ENCODE peak calls at places on chromosomes 12 and 14, in six cellular contexts. One of them, this sample, is unnamed.

GRCh38 chr12:53492830-53493609 is 6.2 kb downstream of the MAP3K12 start:
- DNase-seq in Caco-2: peak
- DNase-seq in ascending aorta: peak
- DNase-seq in mucosa of descending colon: peak
- DNase-seq in psoas muscle: peak
- DNase-seq in A549: peak
- DNase-seq in this sample: peak

GRCh38 chr14:61364243-61364642 is 42.9 kb downstream of the PRKCH start:
- DNase-seq in psoas muscle: no peak
- DNase-seq in mucosa of descending colon: no peak
- DNase-seq in A549: no peak
- DNase-seq in Caco-2: no peak
- DNase-seq in ascending aorta: no peak
- DNase-seq in this sample: no peak

GRCh38 chr14:93788557-93789365 is 476 bp upstream of the PRIMA1 start:
- DNase-seq in ascending aorta: no peak
- DNase-seq in Caco-2: peak
- DNase-seq in mucosa of descending colon: no peak
- DNase-seq in A549: peak
- DNase-seq in psoas muscle: no peak
- DNase-seq in this sample: no peak

GRCh38 chr12:116319316-116319715 is 41.8 kb upstream of the MED13L start:
- DNase-seq in A549: no peak
- DNase-seq in psoas muscle: no peak
- DNase-seq in Caco-2: no peak
- DNase-seq in ascending aorta: no peak
- DNase-seq in mucosa of descending colon: no peak
- DNase-seq in this sample: no peak

GRCh38 chr12:112822056-112822455 is 30.5 kb downstream of the RPH3A start:
- DNase-seq in psoas muscle: no peak
- DNase-seq in mucosa of descending colon: no peak
- DNase-seq in A549: no peak
- DNase-seq in Caco-2: no peak
- DNase-seq in ascending aorta: no peak
- DNase-seq in this sample: no peak

GRCh38 chr12:48002179-48002601 is 2.1 kb downstream of the COL2A1 start:
- DNase-seq in Caco-2: peak
- DNase-seq in ascending aorta: no peak
- DNase-seq in psoas muscle: no peak
- DNase-seq in A549: peak
- DNase-seq in mucosa of descending colon: no peak
- DNase-seq in this sample: no peak

GRCh38 chr14:49863483-49864262 is 11.1 kb upstream of the NEMF start:
- DNase-seq in mucosa of descending colon: no peak
- DNase-seq in Caco-2: no peak
- DNase-seq in A549: no peak
- DNase-seq in psoas muscle: no peak
- DNase-seq in ascending aorta: no peak
- DNase-seq in this sample: no peak

GRCh38 chr14:22973217-22974032 is 8.9 kb downstream of the AJUBA start:
- DNase-seq in mucosa of descending colon: no peak
- DNase-seq in A549: peak
- DNase-seq in psoas muscle: no peak
- DNase-seq in ascending aorta: no peak
- DNase-seq in Caco-2: peak
- DNase-seq in this sample: no peak

GRCh38 chr14:93234798-93235197 is 27.7 kb downstream of the UBR7 start:
- DNase-seq in psoas muscle: no peak
- DNase-seq in ascending aorta: no peak
- DNase-seq in A549: peak
- DNase-seq in mucosa of descending colon: no peak
- DNase-seq in Caco-2: no peak
- DNase-seq in this sample: no peak

GRCh38 chr14:32808574-32809098 is 130.0 kb upstream of the NPAS3 start:
- DNase-seq in mucosa of descending colon: no peak
- DNase-seq in A549: no peak
- DNase-seq in psoas muscle: no peak
- DNase-seq in Caco-2: no peak
- DNase-seq in ascending aorta: no peak
- DNase-seq in this sample: no peak

GRCh38 chr12:29073631-29074239 is 75.3 kb upstream of the FAR2 start:
- DNase-seq in ascending aorta: no peak
- DNase-seq in psoas muscle: no peak
- DNase-seq in Caco-2: peak
- DNase-seq in A549: no peak
- DNase-seq in mucosa of descending colon: no peak
- DNase-seq in this sample: no peak

GRCh38 chr12:12376636-12377448 is 20.0 kb downstream of the BORCS5 start:
- DNase-seq in psoas muscle: no peak
- DNase-seq in mucosa of descending colon: no peak
- DNase-seq in ascending aorta: no peak
- DNase-seq in A549: peak
- DNase-seq in Caco-2: peak
- DNase-seq in this sample: no peak

DNA sequence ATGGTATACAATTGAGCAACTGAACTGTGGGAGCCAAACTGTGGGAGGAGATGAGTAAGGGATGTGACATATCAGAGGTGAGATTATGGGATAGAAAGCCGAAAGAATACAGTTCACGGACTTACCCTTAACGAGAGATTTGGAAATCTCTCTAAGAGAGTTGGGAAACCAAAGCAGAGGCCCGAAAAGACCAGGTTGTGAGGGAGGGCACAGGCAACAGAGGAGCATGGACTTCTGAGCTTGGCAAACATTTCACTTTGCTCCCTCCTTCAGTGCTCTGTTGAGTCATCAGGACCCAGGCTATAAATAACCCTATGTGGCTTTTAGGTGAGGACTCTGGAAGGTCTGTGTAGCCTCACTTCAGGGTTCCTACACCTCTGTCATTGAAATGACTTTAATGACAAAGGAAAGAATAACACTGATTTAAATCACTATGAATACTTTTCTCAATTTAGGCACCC is 120.6 kb downstream of the TGFB3 start:
- DNase-seq in psoas muscle: no peak
- DNase-seq in Caco-2: peak
- DNase-seq in ascending aorta: no peak
- DNase-seq in mucosa of descending colon: no peak
- DNase-seq in A549: no peak
- DNase-seq in this sample: no peak
- H3K4me3 ChIP-seq in psoas muscle: no peak
- H3K4me3 ChIP-seq in Caco-2: no peak
- H3K4me3 ChIP-seq in ascending aorta: no peak
- H3K4me3 ChIP-seq in mucosa of descending colon: no peak
- H3K4me3 ChIP-seq in A549: no peak
- H3K4me3 ChIP-seq in this sample: no peak

DNA sequence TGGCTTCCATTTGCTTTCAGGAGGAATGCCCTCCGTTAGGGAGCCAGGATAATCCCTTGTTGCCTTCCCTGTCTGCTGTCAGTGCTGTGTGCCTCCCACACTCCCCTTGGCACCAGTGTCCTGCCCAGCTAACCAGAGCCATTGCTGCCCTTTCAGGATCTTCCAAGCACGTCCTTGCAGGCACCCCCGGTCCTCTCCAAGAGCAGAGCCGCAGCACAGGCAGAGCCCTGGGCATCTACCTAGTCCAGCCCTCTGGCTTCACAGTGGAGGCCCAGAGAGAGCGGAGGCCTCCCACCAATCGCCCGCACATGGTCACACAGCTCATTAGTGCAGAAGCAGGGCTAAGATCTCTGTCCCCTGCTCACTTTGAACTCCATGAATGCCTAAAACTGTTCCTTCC is 39.0 kb upstream of the TSPAN9 start:
- DNase-seq in psoas muscle: no peak
- DNase-seq in A549: no peak
- DNase-seq in mucosa of descending colon: no peak
- DNase-seq in Caco-2: no peak
- DNase-seq in ascending aorta: no peak
- DNase-seq in this sample: no peak
- TF ChIP-seq CTCF in psoas muscle: no peak
- TF ChIP-seq CTCF in A549: no peak
- TF ChIP-seq CTCF in mucosa of descending colon: no peak
- TF ChIP-seq CTCF in Caco-2: no peak
- TF ChIP-seq CTCF in ascending aorta: no peak
- TF ChIP-seq CTCF in this sample: no peak

GRCh38 chr12:94769746-94770396 is 119.5 kb upstream of the TMCC3 start:
- DNase-seq in Caco-2: no peak
- DNase-seq in A549: no peak
- DNase-seq in psoas muscle: no peak
- DNase-seq in mucosa of descending colon: no peak
- DNase-seq in ascending aorta: no peak
- DNase-seq in this sample: no peak
- H3K4me3 ChIP-seq in Caco-2: no peak
- H3K4me3 ChIP-seq in A549: no peak
- H3K4me3 ChIP-seq in psoas muscle: no peak
- H3K4me3 ChIP-seq in mucosa of descending colon: no peak
- H3K4me3 ChIP-seq in ascending aorta: no peak
- H3K4me3 ChIP-seq in this sample: no peak

DNA sequence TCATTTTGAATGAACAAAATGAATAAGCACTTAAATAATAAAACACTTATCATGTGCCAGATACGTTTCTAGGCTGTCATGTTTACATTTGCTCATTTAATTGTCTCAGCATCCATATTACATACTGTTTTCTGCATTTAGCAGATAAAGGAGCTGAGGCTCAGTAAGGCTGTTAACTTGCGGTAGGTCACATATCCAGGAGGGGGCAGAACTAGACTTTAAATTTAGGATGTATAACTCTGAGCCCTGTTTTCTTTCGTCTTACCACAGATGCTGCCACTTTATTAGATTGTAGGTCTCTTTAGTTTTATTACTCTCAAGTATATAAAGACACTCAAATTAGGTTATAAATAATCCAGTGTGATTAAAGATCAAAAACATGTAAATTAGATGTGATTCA is 17.7 kb downstream of the IRAK4 start:
- DNase-seq in psoas muscle: no peak
- DNase-seq in ascending aorta: no peak
- DNase-seq in A549: peak
- DNase-seq in mucosa of descending colon: no peak
- DNase-seq in Caco-2: peak
- DNase-seq in this sample: no peak
- TF ChIP-seq CTCF in psoas muscle: peak
- TF ChIP-seq CTCF in ascending aorta: peak
- TF ChIP-seq CTCF in A549: peak
- TF ChIP-seq CTCF in mucosa of descending colon: no peak
- TF ChIP-seq CTCF in Caco-2: peak
- TF ChIP-seq CTCF in this sample: peak

GRCh38 chr12:21642707-21643389 is 14.8 kb downstream of the LDHB start:
- DNase-seq in A549: no peak
- DNase-seq in psoas muscle: no peak
- DNase-seq in mucosa of descending colon: no peak
- DNase-seq in Caco-2: no peak
- DNase-seq in ascending aorta: no peak
- DNase-seq in this sample: no peak
- H3K4me3 ChIP-seq in A549: no peak
- H3K4me3 ChIP-seq in psoas muscle: no peak
- H3K4me3 ChIP-seq in mucosa of descending colon: no peak
- H3K4me3 ChIP-seq in Caco-2: no peak
- H3K4me3 ChIP-seq in ascending aorta: no peak
- H3K4me3 ChIP-seq in this sample: no peak

DNA sequence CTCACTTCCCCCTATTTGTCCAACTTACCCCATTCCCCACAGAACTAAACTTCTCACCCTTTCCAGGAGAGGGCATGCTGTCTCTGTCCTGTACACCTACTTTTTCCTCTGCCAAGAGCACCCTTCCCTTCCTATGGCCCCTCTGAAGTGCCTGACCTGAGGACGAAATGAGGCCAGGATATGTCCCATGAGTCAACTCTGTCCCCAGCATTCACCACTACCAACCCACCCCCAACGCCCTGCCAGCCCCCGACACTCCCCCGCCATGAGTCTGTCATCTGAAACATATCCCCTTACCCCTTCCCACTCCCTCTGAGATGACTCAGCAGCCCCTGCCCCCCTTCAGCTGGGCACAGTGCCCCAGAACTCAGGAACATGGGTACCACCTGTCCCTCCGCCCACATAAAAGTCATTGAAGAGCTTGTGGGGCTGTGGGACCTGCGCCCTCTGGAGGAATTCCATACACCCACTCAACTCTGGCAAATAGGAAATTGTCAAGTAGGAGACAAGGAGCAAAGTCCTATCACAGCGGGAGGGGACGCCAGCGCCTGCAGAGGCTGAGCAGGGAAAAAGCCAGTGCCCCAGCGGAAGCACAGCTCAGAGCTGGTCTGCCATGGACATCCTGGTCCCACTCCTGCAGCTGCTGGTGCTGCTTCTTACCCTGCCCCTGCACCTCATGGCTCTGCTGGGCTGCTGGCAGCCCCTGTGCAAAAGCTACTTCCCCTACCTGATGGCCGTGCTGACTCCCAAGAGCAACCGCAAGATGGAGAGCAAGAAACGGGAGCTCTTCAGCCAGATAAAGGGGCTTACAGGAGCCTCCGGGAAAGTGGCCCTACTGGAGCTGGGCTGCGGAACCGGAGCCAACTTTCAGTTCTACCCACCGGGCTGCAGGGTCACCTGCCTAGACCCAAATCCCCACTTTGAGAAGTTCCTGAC is 26.3 kb downstream of the ITGA7 start:
- DNase-seq in Caco-2: peak
- DNase-seq in psoas muscle: peak
- DNase-seq in ascending aorta: peak
- DNase-seq in mucosa of descending colon: peak
- DNase-seq in A549: peak
- DNase-seq in this sample: no peak
- TF ChIP-seq CTCF in Caco-2: peak
- TF ChIP-seq CTCF in psoas muscle: peak
- TF ChIP-seq CTCF in ascending aorta: peak
- TF ChIP-seq CTCF in mucosa of descending colon: peak
- TF ChIP-seq CTCF in A549: peak
- TF ChIP-seq CTCF in this sample: no peak

DNA sequence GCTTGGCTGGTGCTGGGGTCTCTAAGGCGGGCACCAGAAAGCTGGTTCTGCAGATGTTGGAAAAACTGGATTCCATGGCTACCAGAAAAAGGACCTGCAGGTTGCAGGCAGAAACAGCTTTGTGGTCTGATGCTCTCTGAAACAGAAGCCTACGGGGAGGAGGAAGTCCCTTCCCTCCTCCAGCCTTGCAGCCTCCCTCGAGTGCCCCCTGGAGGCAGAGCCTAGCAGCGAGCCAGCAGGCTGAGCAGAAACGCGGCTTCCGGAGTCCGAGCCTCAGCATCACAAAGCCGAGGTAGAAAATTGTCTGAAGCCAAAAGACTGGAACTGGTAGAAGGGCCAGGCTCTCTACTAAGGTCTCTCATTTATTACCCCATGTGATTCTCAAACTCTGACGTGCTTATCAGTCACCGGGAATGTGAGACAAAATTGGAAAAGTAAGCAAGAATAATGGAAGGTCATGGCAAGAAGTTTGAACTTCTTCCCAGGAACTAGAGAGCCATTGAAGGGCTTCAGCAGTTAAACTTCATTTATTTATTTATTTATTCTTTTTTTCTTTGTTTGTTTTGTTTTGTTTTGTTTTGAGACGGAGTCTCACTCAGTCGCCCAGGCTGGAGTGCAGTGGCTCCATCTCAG is 82.2 kb upstream of the CPSF6 start:
- DNase-seq in psoas muscle: peak
- DNase-seq in ascending aorta: peak
- DNase-seq in Caco-2: peak
- DNase-seq in mucosa of descending colon: peak
- DNase-seq in A549: peak
- DNase-seq in this sample: no peak
- H3K4me3 ChIP-seq in psoas muscle: no peak
- H3K4me3 ChIP-seq in ascending aorta: no peak
- H3K4me3 ChIP-seq in Caco-2: no peak
- H3K4me3 ChIP-seq in mucosa of descending colon: no peak
- H3K4me3 ChIP-seq in A549: no peak
- H3K4me3 ChIP-seq in this sample: no peak